ENCODE peak calls at places on chromosomes 2 and 18, in five cellular contexts. X is HEK293T, N is endothelial cell, I is A549, A is PC-9. J is an unnamed sample.

GRCh38 chr18:35524236-35524635 is 26.5 kb upstream of the INO80C start:
- DNase-seq in X (no peak), N (no peak), I (no peak), A (no peak), J (no peak)

GRCh38 chr2:168490916-168491605 is 35.0 kb downstream of the CERS6 start:
- DNase-seq in X (no peak), N (no peak), I (no peak), A (no peak), J (no peak)

GRCh38 chr2:134682726-134683125 is 36.1 kb downstream of the TMEM163 start:
- DNase-seq in X (no peak), N (no peak), I (no peak), A (no peak), J (no peak)

GRCh38 chr2:176753752-176754474 is 458.7 kb upstream of the HNRNPA3 start:
- DNase-seq in X (no peak), N (no peak), I (no peak), A (no peak), J (no peak)

GRCh38 chr18:61893971-61894750 is 1.4 kb upstream of the RNF152 start:
- DNase-seq in X (peak; percentile 75), N (peak; percentile 62), I (peak; percentile 36), A (no peak), J (peak; percentile 73)

GRCh38 chr2:120472891-120473309 is 127.0 kb downstream of the INHBB start:
- DNase-seq in X (no peak), N (no peak), I (no peak), A (no peak), J (no peak)

GRCh38 chr2:164046040-164046439 is 310.2 kb upstream of the FIGN start:
- DNase-seq in X (no peak), N (no peak), I (no peak), A (no peak), J (no peak)

GRCh38 chr2:3293221-3293620 is 84.4 kb downstream of the EIPR1 start:
- DNase-seq in X (no peak), N (no peak), I (no peak), A (no peak), J (no peak)

GRCh38 chr2:47056875-47057731 is 98.0 kb downstream of the STPG4 start:
- DNase-seq in X (no peak), N (no peak), I (no peak), A (no peak), J (no peak)

GRCh38 chr18:11660691-11661090 is 28.4 kb upstream of the GNAL start:
- DNase-seq in X (no peak), N (no peak), I (no peak), A (no peak), J (no peak)

GRCh38 chr2:32947484-32948143 is 861 bp downstream of the LTBP1 start:
- DNase-seq in X (peak; percentile 52), N (peak; percentile 46), I (peak; percentile 56), A (peak; percentile 69), J (peak; percentile 60)

GRCh38 chr2:88933980-88934379 is 242.5 kb downstream of the RPIA start:
- DNase-seq in X (no peak), N (no peak), I (no peak), A (peak; percentile 40), J (no peak)

GRCh38 chr2:46917628-46918027 is 2.0 kb upstream of the MCFD2 start:
- DNase-seq in X (no peak), N (no peak), I (no peak), A (no peak), J (no peak)

GRCh38 chr2:2182688-2183087 is 148.4 kb downstream of the MYT1L start:
- DNase-seq in X (no peak), N (no peak), I (no peak), A (no peak), J (no peak)

GRCh38 chr2:218072002-218072401 is 2.9 kb downstream of the RUFY4 start:
- DNase-seq in X (no peak), N (no peak), I (no peak), A (no peak), J (no peak)

GRCh38 chr2:148614024-148614331 is 30.6 kb upstream of the EPC2 start:
- DNase-seq in X (no peak), N (no peak), I (no peak), A (peak; percentile 50), J (peak; percentile 54)

GRCh38 chr2:34785206-34785785 is 1186.2 kb upstream of the FAM98A start:
- DNase-seq in X (no peak), N (no peak), I (no peak), A (no peak), J (no peak)

GRCh38 chr2:54579682-54580349 is 123.7 kb downstream of the SPTBN1 start:
- DNase-seq in X (no peak), N (no peak), I (peak; percentile 46), A (peak; percentile 77), J (no peak)

GRCh38 chr2:196481323-196481695 is 158.2 kb upstream of the CCDC150 start:
- DNase-seq in X (no peak), N (no peak), I (no peak), A (no peak), J (no peak)

GRCh38 chr2:72780483-72780882 is 45.4 kb downstream of the EXOC6B start:
- DNase-seq in X (no peak), N (no peak), I (no peak), A (peak; percentile 50), J (no peak)

GRCh38 chr2:137966043-137966442 is 1.8 kb downstream of the HNMT start:
- DNase-seq in X (no peak), N (no peak), I (no peak), A (no peak), J (no peak)

GRCh38 chr2:30351087-30351486 is 96.0 kb upstream of the LCLAT1 start:
- DNase-seq in X (no peak), N (peak; percentile 35), I (no peak), A (no peak), J (no peak)

GRCh38 chr2:230872968-230873669 is 8.4 kb downstream of the ITM2C start:
- DNase-seq in X (no peak), N (no peak), I (no peak), A (no peak), J (no peak)

GRCh38 chr2:70901235-70902066 is 34.2 kb upstream of the ATP6V1B1 start:
- DNase-seq in X (peak; percentile 35), N (no peak), I (no peak), A (no peak), J (no peak)

GRCh38 chr18:2336993-2337392 is 234.3 kb downstream of the METTL4 start:
- DNase-seq in X (no peak), N (no peak), I (no peak), A (no peak), J (no peak)

GRCh38 chr2:207624170-207625013 is 802 bp downstream of the METTL21A start:
- DNase-seq in X (peak; percentile 55), N (peak; percentile 78), I (peak; percentile 41), A (peak; percentile 62), J (peak; percentile 45)

GRCh38 chr18:3960142-3960541 is 495.0 kb downstream of the DLGAP1 start:
- DNase-seq in X (no peak), N (no peak), I (no peak), A (no peak), J (peak; percentile 14)